ENCODE peak calls at places on chromosomes 16 and 17, in five cellular contexts. Q is HepG2, F is K562, G is H1, L is GM12878. B is an unnamed sample.
A peak's percentile ranks its signal among the peaks of the same experiment; 100 is the strongest.

GRCh38 chr17:29579866-29580771 is 9.3 kb downstream of the GIT1 start:
- DNase-seq in Q (peak; percentile 64), F (peak; percentile 73), G (peak; percentile 92), L (no peak), B (peak; percentile 91)

GRCh38 chr17:2171725-2172446 is 117.0 kb downstream of the HIC1 start:
- DNase-seq in Q (peak; percentile 82), F (no peak), G (no peak), L (no peak), B (peak; percentile 13)

GRCh38 chr17:82438401-82439193 is 12.0 kb downstream of the CYBC1 start:
- DNase-seq in Q (no peak), F (no peak), G (no peak), L (no peak), B (no peak)

GRCh38 chr17:44606658-44607057 is 49.4 kb downstream of the FZD2 start:
- DNase-seq in Q (no peak), F (no peak), G (no peak), L (no peak), B (no peak)

GRCh38 chr17:39461911-39462641 is 790 bp downstream of the CDK12 start:
- DNase-seq in Q (peak; percentile 36), F (peak; percentile 81), G (peak; percentile 54), L (peak; percentile 32), B (peak; percentile 36)

GRCh38 chr17:13351046-13351445 is 250.7 kb downstream of the HS3ST3A1 start:
- DNase-seq in Q (no peak), F (no peak), G (no peak), L (no peak), B (no peak)

GRCh38 chr16:83733301-83733700 is 74.5 kb upstream of the HSBP1 start:
- DNase-seq in Q (no peak), F (no peak), G (no peak), L (no peak), B (no peak)

GRCh38 chr17:45370949-45371413 is 54.2 kb upstream of the MAP3K14 start:
- DNase-seq in Q (no peak), F (no peak), G (no peak), L (no peak), B (no peak)

GRCh38 chr16:7946142-7946541 is 613.5 kb downstream of the RBFOX1 start:
- DNase-seq in Q (no peak), F (no peak), G (no peak), L (no peak), B (no peak)

GRCh38 chr17:34580685-34581445 is 1.5 kb downstream of the TMEM132E start:
- DNase-seq in Q (no peak), F (peak; percentile 49), G (peak; percentile 69), L (no peak), B (peak; percentile 56)

GRCh38 chr16:61432421-61432820 is 603.8 kb downstream of the CDH8 start:
- DNase-seq in Q (no peak), F (no peak), G (no peak), L (no peak), B (no peak)

GRCh38 chr17:43402567-43402966 is 3.8 kb downstream of the ARL4D start:
- DNase-seq in Q (peak; percentile 48), F (no peak), G (no peak), L (no peak), B (no peak)

GRCh38 chr17:55731586-55732250 is 9.1 kb upstream of the TMEM100 start:
- DNase-seq in Q (no peak), F (peak; percentile 17), G (no peak), L (no peak), B (peak; percentile 16)

GRCh38 chr17:78343433-78344201 is 16.3 kb downstream of the SOCS3 start:
- DNase-seq in Q (no peak), F (no peak), G (no peak), L (no peak), B (peak; percentile 27)

GRCh38 chr17:59652119-59652518 is 32.4 kb downstream of the CLTC start:
- DNase-seq in Q (no peak), F (no peak), G (no peak), L (no peak), B (no peak)

GRCh38 chr17:73901661-73902415 is 257.6 kb upstream of the SDK2 start:
- DNase-seq in Q (no peak), F (no peak), G (peak; percentile 65), L (no peak), B (peak; percentile 73)

GRCh38 chr17:73899839-73900238 is 255.6 kb upstream of the SDK2 start:
- DNase-seq in Q (no peak), F (no peak), G (peak; percentile 22), L (no peak), B (no peak)

GRCh38 chr17:73902416-73903181 is 258.4 kb upstream of the SDK2 start:
- DNase-seq in Q (no peak), F (no peak), G (peak; percentile 63), L (no peak), B (peak; percentile 78)

GRCh38 chr17:73900516-73900915 is 256.3 kb upstream of the SDK2 start:
- DNase-seq in Q (no peak), F (no peak), G (no peak), L (no peak), B (no peak)

DNA sequence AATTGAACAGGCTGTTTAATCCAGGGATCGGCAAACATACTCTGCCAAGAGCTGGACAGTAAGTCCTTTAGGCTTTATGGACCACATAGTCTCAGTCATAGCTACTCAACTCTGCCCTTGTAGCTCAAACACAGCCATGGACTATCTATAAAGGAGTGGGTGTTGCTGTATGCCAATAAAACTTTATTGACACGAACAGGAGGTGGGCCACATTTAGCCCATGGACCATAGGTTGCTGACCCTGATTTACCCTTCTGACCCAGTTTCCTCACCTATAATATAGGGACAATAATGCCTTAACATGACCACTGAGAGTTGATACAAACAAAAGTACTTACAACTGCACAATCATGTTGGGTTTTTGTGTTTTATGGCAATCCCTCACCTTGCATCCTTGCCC is 257.0 kb upstream of the SDK2 start:
- DNase-seq in Q (no peak), F (no peak), G (no peak), L (no peak), B (no peak)
- H3K4me3 ChIP-seq in Q (no peak overlapping the region), F (no peak overlapping the region), G (peak overlapping the region; percentile 63), L (no peak overlapping the region), B (peak overlapping the region; percentile 64)

DNA sequence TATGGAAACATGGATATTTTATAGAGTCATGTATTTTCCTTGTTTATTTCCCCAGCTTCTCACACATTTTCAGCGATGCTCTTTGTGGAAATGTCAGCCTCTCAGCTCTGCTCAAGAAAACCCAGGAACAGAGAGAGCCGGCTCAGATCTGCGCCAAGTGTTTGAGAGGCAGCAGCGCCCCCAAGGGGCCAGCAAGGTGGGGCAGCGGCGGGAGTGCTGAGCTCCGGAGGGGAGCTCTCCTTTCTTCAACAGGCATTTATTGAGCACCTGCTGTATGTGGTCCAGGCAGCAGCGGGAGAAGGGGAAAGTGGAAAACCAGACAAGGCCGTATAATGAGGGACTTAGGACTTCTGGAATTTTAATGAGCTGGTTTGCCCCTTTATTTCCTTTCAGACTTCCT is 421.1 kb upstream of the C16orf82 start:
- DNase-seq in Q (no peak), F (peak; percentile 43), G (peak; percentile 86), L (no peak), B (peak; percentile 71)
- TF ChIP-seq CREB1 in Q (no peak), F (no peak), G (no peak), L (no peak), B (no peak)

GRCh38 chr17:50238594-50239287 is 35.5 kb upstream of the TMEM92 start:
- DNase-seq in Q (peak; percentile 39), F (no peak), G (no peak), L (no peak), B (no peak)
- H3K27ac ChIP-seq in Q (no peak overlapping the region), F (no peak overlapping the region), G (no peak overlapping the region), L (no peak overlapping the region), B (no peak overlapping the region)

GRCh38 chr17:64024781-64025731 is 4.6 kb upstream of the ICAM2 start:
- DNase-seq in Q (no peak), F (no peak), G (no peak), L (no peak), B (no peak)
- H3K4me3 ChIP-seq in Q (no peak overlapping the region), F (no peak overlapping the region), G (no peak overlapping the region), L (no peak overlapping the region), B (no peak overlapping the region)

DNA sequence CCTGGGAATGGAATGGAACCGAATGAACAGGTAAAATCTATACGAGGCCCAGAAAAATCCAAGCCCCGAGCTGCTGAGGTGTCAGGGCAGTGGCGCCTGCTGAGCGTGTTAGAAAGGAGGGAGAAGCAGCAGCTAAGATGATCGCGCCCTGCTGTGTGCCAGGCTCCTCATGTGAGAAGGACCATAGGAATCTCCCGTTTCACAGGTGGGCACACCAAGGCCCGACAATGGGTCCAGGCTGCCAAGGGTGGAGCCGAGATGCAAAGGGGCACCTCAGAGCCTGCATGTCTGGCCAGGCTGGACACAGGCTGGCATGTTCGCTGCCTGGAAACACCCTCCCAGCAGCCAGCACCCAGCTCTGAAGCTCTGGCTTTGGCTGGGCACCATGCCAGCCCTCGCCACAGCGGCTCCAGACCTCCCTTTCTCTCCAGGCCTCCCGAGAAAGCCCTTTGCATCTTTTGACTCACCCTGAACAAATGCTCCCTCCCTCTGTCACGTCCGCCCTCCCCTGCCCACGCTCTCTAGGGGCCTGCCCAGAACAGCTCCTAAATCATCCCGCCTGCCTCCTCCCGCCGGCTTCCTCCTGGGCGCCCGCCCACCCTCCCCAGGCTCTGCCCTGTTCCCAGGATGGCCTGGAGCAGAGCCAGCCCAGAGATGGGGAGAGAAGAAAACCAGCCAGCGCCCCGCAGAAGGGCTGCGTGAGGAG is 217.8 kb upstream of the GSE1 start:
- DNase-seq in Q (peak; percentile 37), F (peak; percentile 80), G (peak; percentile 49), L (peak; percentile 24), B (no peak)
- TF ChIP-seq CREB1 in Q (no peak), F (no peak), G (no peak), L (no peak), B (no peak)

GRCh38 chr17:28573521-28573920 is 2.2 kb upstream of the PIGS start:
- DNase-seq in Q (no peak), F (no peak), G (no peak), L (no peak), B (no peak)

GRCh38 chr17:28569446-28569845 is 1.9 kb downstream of the PIGS start:
- DNase-seq in Q (no peak), F (no peak), G (no peak), L (no peak), B (no peak)

GRCh38 chr17:28570716-28571254 is 539 bp downstream of the PIGS start:
- DNase-seq in Q (peak; percentile 47), F (peak; percentile 61), G (peak; percentile 63), L (no peak), B (peak; percentile 71)

GRCh38 chr17:28572294-28573099 is 1.2 kb upstream of the PIGS start:
- DNase-seq in Q (no peak), F (no peak), G (no peak), L (no peak), B (no peak)

DNA sequence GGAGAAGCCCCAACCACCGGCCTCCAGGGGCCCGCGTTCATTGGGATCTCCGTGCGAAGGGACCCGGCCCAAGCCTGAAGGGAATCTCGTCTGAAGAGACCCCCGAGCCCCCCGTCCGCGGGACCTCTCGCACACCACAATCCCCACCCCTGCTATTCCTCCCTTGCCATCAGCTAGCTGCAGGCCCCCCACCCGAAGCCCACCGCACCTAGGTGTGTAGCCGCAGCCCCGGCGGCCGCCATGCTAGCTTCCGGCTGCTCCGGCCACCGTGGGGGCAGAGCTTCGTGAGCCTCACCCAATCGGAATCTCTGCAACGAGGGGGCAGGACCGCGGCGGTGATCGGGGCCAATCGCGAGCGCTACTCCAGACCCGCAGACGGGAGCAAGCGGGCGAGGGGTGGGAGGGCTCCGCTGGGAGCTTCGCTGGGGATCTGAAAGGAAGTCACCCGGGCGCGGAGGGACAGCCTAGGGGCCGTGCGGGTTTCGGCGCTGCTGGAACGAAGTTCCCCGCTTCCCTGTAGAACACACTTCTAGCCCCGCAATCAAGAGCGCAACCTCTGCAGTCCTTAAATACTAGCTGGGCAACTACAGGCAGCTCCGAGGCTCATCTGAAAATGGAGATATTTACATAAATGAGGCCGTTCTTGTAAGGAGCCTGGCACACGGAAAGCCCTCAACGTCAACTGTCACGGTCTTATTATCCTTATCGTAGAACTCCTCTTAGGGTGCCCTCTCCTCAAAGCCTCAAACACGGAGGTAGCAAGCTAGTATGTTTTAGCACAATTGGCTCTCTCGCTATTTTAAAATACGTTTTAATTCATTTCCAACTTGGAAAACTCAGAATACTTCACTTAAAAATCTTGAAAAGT is at the start of gene PIGS:
- DNase-seq in Q (peak; percentile 87), F (peak; percentile 95), G (peak; percentile 94), L (peak; percentile 68), B (peak; percentile 98)
- H3K27ac ChIP-seq in Q (peak within 1 kb of the TSS; percentile 67), F (peak within 1 kb of the TSS; percentile 83), G (peak within 1 kb of the TSS; percentile 11), L (peak within 1 kb of the TSS; percentile 85), B (peak within 1 kb of the TSS; percentile 69)